ENCODE peak calls at places on chromosomes 13 and 19, in ten cellular contexts. X is central memory CD8-positive, alpha-beta T cell; D is suprapubic skin; P is EL; A is stimulated activated naive CD4-positive, alpha-beta T cell; F is tibial nerve; R is epithelial cell of esophagus; Q is germinal center; K is stimulated activated effector memory CD8-positive, alpha-beta T cell treated with anti-CD3 and anti-CD28 coated beads, Interleukin-12 subunit alpha, Interleukin-12 subunit beta, amount 100 ng/mL, for 72 hours; V is MCF 10A. G is an unnamed sample.

GRCh38 chr19:17076539-17076919 is 952 bp downstream of the MYO9B start:
- DNase-seq in X (no peak), D (no peak), P (peak; percentile 42), A (peak; percentile 33), F (no peak), R (peak; percentile 32), Q (no peak), K (no peak), V (peak; percentile 18), G (no peak)

GRCh38 chr19:23957660-23958281 is 43.1 kb downstream of the ZNF726 start:
- DNase-seq in X (no peak), D (no peak), P (peak; percentile 78), A (no peak), F (no peak), R (peak; percentile 89), Q (no peak), K (no peak), V (peak; percentile 70), G (peak; percentile 82)

GRCh38 chr13:111610879-111611278 is 290.4 kb downstream of the TEX29 start:
- DNase-seq in X (no peak), D (no peak), P (no peak), A (no peak), F (no peak), R (no peak), Q (no peak), K (no peak), V (no peak), G (no peak)

GRCh38 chr19:17337675-17338439 is 504 bp downstream of the GTPBP3 start:
- DNase-seq in X (no peak), D (no peak), P (peak; percentile 46), A (no peak), F (no peak), R (peak; percentile 31), Q (peak; percentile 59), K (no peak), V (peak; percentile 37), G (no peak)

GRCh38 chr13:84399320-84400085 is 517.2 kb upstream of the SLITRK1 start:
- DNase-seq in X (no peak), D (no peak), P (no peak), A (no peak), F (no peak), R (no peak), Q (no peak), K (no peak), V (peak; percentile 9), G (no peak)

GRCh38 chr19:19858751-19859150 is 6.9 kb upstream of the ZNF253 start:
- DNase-seq in X (no peak), D (no peak), P (no peak), A (no peak), F (no peak), R (no peak), Q (no peak), K (no peak), V (no peak), G (no peak)

GRCh38 chr19:35710784-35711723 is 6.7 kb downstream of the ZBTB32 start:
- DNase-seq in X (no peak), D (no peak), P (no peak), A (no peak), F (no peak), R (no peak), Q (peak; percentile 64), K (peak; percentile 59), V (no peak), G (no peak)

GRCh38 chr19:32168606-32169005 is 176.8 kb upstream of the ZNF507 start:
- DNase-seq in X (no peak), D (no peak), P (no peak), A (no peak), F (no peak), R (no peak), Q (no peak), K (no peak), V (no peak), G (no peak)

GRCh38 chr19:7673995-7674667 is 2.8 kb upstream of the MCEMP1 start:
- DNase-seq in X (no peak), D (no peak), P (peak; percentile 65), A (no peak), F (peak; percentile 50), R (peak; percentile 59), Q (peak; percentile 82), K (no peak), V (peak; percentile 76), G (peak; percentile 45)

GRCh38 chr13:39565036-39565949 is 37.7 kb downstream of the LHFPL6 start:
- DNase-seq in X (no peak), D (no peak), P (peak; percentile 97), A (no peak), F (no peak), R (peak; percentile 85), Q (no peak), K (no peak), V (peak; percentile 70), G (peak; percentile 95)

GRCh38 chr13:100470841-100471505 is 117.6 kb downstream of the GGACT start:
- DNase-seq in X (no peak), D (no peak), P (no peak), A (no peak), F (no peak), R (no peak), Q (no peak), K (no peak), V (no peak), G (no peak)

GRCh38 chr19:38647966-38648788 is 728 bp downstream of the ACTN4 start:
- DNase-seq in X (no peak), D (no peak), P (no peak), A (peak; percentile 17), F (no peak), R (no peak), Q (no peak), K (no peak), V (peak; percentile 19), G (no peak)

GRCh38 chr13:65460136-65460535 is 1770.0 kb downstream of the PCDH9 start:
- DNase-seq in X (no peak), D (no peak), P (peak; percentile 40), A (no peak), F (no peak), R (no peak), Q (no peak), K (no peak), V (no peak), G (peak; percentile 85)

GRCh38 chr13:114013952-114014629 is 40.2 kb upstream of the C13orf46 start:
- DNase-seq in X (no peak), D (no peak), P (no peak), A (no peak), F (no peak), R (no peak), Q (no peak), K (no peak), V (no peak), G (no peak)

GRCh38 chr19:2527171-2527570 is 51.2 kb downstream of the GADD45B start:
- DNase-seq in X (no peak), D (no peak), P (no peak), A (no peak), F (no peak), R (no peak), Q (no peak), K (no peak), V (no peak), G (no peak)

GRCh38 chr19:31423896-31424295 is 74.7 kb upstream of the TSHZ3 start:
- DNase-seq in X (no peak), D (no peak), P (no peak), A (no peak), F (no peak), R (no peak), Q (no peak), K (no peak), V (no peak), G (no peak)

GRCh38 chr13:34416833-34417425 is 525.1 kb upstream of the NBEA start:
- DNase-seq in X (no peak), D (no peak), P (peak; percentile 27), A (no peak), F (peak; percentile 35), R (peak; percentile 32), Q (no peak), K (no peak), V (no peak), G (peak; percentile 39)

GRCh38 chr19:6161271-6161850 is 25.9 kb downstream of the ACSBG2 start:
- DNase-seq in X (peak; percentile 25), D (no peak), P (peak; percentile 6), A (peak; percentile 81), F (no peak), R (peak; percentile 5), Q (peak; percentile 90), K (no peak), V (peak; percentile 92), G (no peak)

GRCh38 chr13:100789481-100789880 is 114.9 kb upstream of the TMTC4 start:
- DNase-seq in X (no peak), D (no peak), P (no peak), A (no peak), F (no peak), R (no peak), Q (no peak), K (no peak), V (peak; percentile 14), G (no peak)

GRCh38 chr13:76994281-76994680 is 2.4 kb downstream of the CLN5 start:
- DNase-seq in X (no peak), D (no peak), P (peak; percentile 5), A (no peak), F (no peak), R (peak; percentile 45), Q (no peak), K (no peak), V (no peak), G (no peak)

GRCh38 chr13:99258946-99259345 is 767 bp upstream of the GPR18 start:
- DNase-seq in X (no peak), D (no peak), P (no peak), A (peak; percentile 61), F (no peak), R (no peak), Q (peak; percentile 79), K (no peak), V (no peak), G (no peak)